ENCODE peak calls at places on chromosomes 11 and 22, in eight cellular contexts. F is choroid plexus epithelial cell; P is cerebellum; T is KG1; Q is left lobe of liver; A is GM23248; O is EH; R is effector memory CD8-positive, alpha-beta T cell. M is an unnamed sample.

GRCh38 chr11:111456859-111457730 is 55.1 kb downstream of the BTG4 start:
- DNase-seq in F (no peak), P (no peak), T (no peak), Q (no peak), A (no peak), O (no peak), R (no peak), M (no peak)

GRCh38 chr11:28983780-28984179 is 875.6 kb downstream of the METTL15 start:
- DNase-seq in F (no peak), P (no peak), T (no peak), Q (no peak), A (no peak), O (no peak), R (no peak), M (peak)

GRCh38 chr11:76524461-76524860 is 79.6 kb downstream of the EMSY start:
- DNase-seq in F (no peak), P (no peak), T (no peak), Q (no peak), A (no peak), O (peak), R (no peak), M (peak)

GRCh38 chr11:76761959-76762358 is 21.2 kb upstream of the TSKU start:
- DNase-seq in F (no peak), P (no peak), T (no peak), Q (no peak), A (no peak), O (no peak), R (no peak), M (no peak)

GRCh38 chr22:38271927-38272372 is 860 bp downstream of the TMEM184B start:
- DNase-seq in F (no peak), P (peak), T (no peak), Q (peak), A (peak), O (peak), R (no peak), M (no peak)

GRCh38 chr11:78310500-78310909 is 107.1 kb downstream of the GAB2 start:
- DNase-seq in F (peak), P (no peak), T (no peak), Q (peak), A (peak), O (peak), R (no peak), M (peak)

GRCh38 chr11:92311616-92312449 is 87.2 kb downstream of the FAT3 start:
- DNase-seq in F (peak), P (no peak), T (no peak), Q (no peak), A (no peak), O (peak), R (no peak), M (peak)

GRCh38 chr11:121983901-121984300 is 132.1 kb downstream of the BLID start:
- DNase-seq in F (no peak), P (no peak), T (no peak), Q (no peak), A (no peak), O (no peak), R (no peak), M (no peak)

GRCh38 chr11:129705341-129705740 is 110.3 kb upstream of the TMEM45B start:
- DNase-seq in F (no peak), P (no peak), T (no peak), Q (peak), A (no peak), O (no peak), R (no peak), M (no peak)

GRCh38 chr11:69951821-69952590 is 126.1 kb upstream of the ANO1 start:
- DNase-seq in F (no peak), P (no peak), T (no peak), Q (no peak), A (no peak), O (no peak), R (no peak), M (no peak)

GRCh38 chr11:125358254-125358840 is 137.7 kb downstream of the FEZ1 start:
- DNase-seq in F (no peak), P (no peak), T (no peak), Q (no peak), A (peak), O (peak), R (no peak), M (no peak)

GRCh38 chr22:26529345-26529744 is 17.1 kb upstream of the TFIP11 start:
- DNase-seq in F (peak), P (no peak), T (no peak), Q (peak), A (peak), O (peak), R (no peak), M (peak)

GRCh38 chr22:34645375-34645774 is 420.6 kb upstream of the ISX start:
- DNase-seq in F (no peak), P (no peak), T (no peak), Q (no peak), A (no peak), O (no peak), R (no peak), M (no peak)

GRCh38 chr22:49427341-49427740 is 400.3 kb downstream of the BRD1 start:
- DNase-seq in F (no peak), P (no peak), T (no peak), Q (peak), A (no peak), O (no peak), R (no peak), M (no peak)

GRCh38 chr11:120054753-120055045 is 83.2 kb downstream of the TRIM29 start:
- DNase-seq in F (no peak), P (no peak), T (no peak), Q (peak), A (no peak), O (no peak), R (no peak), M (no peak)

GRCh38 chr11:56700242-56700918 is 1.5 kb downstream of the OR9G1 start:
- DNase-seq in F (no peak), P (no peak), T (peak), Q (no peak), A (no peak), O (no peak), R (no peak), M (no peak)

GRCh38 chr11:3215346-3216026 is 3.1 kb downstream of the MRGPRG start:
- DNase-seq in F (no peak), P (peak), T (no peak), Q (no peak), A (no peak), O (no peak), R (no peak), M (no peak)

GRCh38 chr11:94417386-94417987 is 16.3 kb upstream of the GPR83 start:
- DNase-seq in F (peak), P (peak), T (no peak), Q (no peak), A (peak), O (peak), R (no peak), M (peak)

GRCh38 chr11:18526130-18526520 is 617 bp downstream of the TSG101 start:
- DNase-seq in F (peak), P (no peak), T (no peak), Q (no peak), A (no peak), O (no peak), R (no peak), M (peak)

GRCh38 chr22:39898997-39899396 is 1.9 kb upstream of the GRAP2 start:
- DNase-seq in F (no peak), P (peak), T (peak), Q (no peak), A (no peak), O (no peak), R (no peak), M (no peak)

GRCh38 chr11:34512810-34513673 is 552 bp downstream of the ELF5 start:
- DNase-seq in F (peak), P (no peak), T (peak), Q (peak), A (peak), O (peak), R (peak), M (peak)

GRCh38 chr11:128305588-128305987 is 281.8 kb downstream of the ETS1 start:
- DNase-seq in F (no peak), P (no peak), T (no peak), Q (no peak), A (no peak), O (no peak), R (no peak), M (no peak)

M was measured in amniotic epithelial cell.